ENCODE peak calls at places on chromosome 9, in eight cellular contexts. P, K, D, S, W, U, Z and C are unnamed samples.
A peak's percentile ranks its signal among the peaks of the same experiment; 100 is the strongest.

GRCh38 chr9:69158471-69158870 is 15.6 kb upstream of the TJP2 start:
- DNase-seq in U (no peak), P (no peak), Z (no peak), K (no peak), D (no peak), W (no peak), S (no peak), C (no peak)

GRCh38 chr9:6195714-6196360 is 19.8 kb upstream of the IL33 start:
- DNase-seq in D (no peak), S (no peak), U (no peak), K (no peak), P (no peak), W (no peak), Z (no peak), C (no peak)

GRCh38 chr9:79600466-79600865 is 28.7 kb downstream of the TLE4 start:
- DNase-seq in U (no peak), K (no peak), P (no peak), D (no peak), S (no peak), Z (no peak), W (no peak), C (no peak)

GRCh38 chr9:28363180-28363579 is 789.9 kb upstream of the C9orf72 start:
- DNase-seq in U (no peak), D (no peak), W (no peak), Z (no peak), S (no peak), K (no peak), P (no peak), C (no peak)

GRCh38 chr9:1094749-1095148 is 44.6 kb downstream of the DMRT2 start:
- DNase-seq in W (no peak), Z (no peak), K (no peak), P (no peak), U (no peak), D (no peak), S (no peak), C (no peak)

GRCh38 chr9:69549310-69550202 is 122.6 kb downstream of the APBA1 start:
- DNase-seq in P (peak; percentile 42), D (peak; percentile 63), Z (no peak), W (peak; percentile 69), S (no peak), U (no peak), K (peak; percentile 58), C (peak; percentile 37)

GRCh38 chr9:1954238-1954637 is 60.9 kb upstream of the SMARCA2 start:
- DNase-seq in D (no peak), K (no peak), W (no peak), U (no peak), P (no peak), S (no peak), Z (no peak), C (no peak)

GRCh38 chr9:94985649-94986048 is 259.1 kb downstream of the AOPEP start:
- DNase-seq in U (no peak), Z (no peak), D (no peak), P (no peak), S (no peak), K (no peak), W (no peak), C (no peak)

GRCh38 chr9:37421914-37422288 is 595 bp upstream of the GRHPR start:
- DNase-seq in Z (no peak), K (no peak), S (no peak), P (peak; percentile 83), D (no peak), U (no peak), W (no peak), C (no peak)

GRCh38 chr9:20356392-20357206 is 265.7 kb downstream of the MLLT3 start:
- DNase-seq in U (no peak), K (peak; percentile 84), Z (no peak), P (peak; percentile 49), S (peak; percentile 14), W (peak; percentile 92), D (peak; percentile 89), C (peak; percentile 32)

GRCh38 chr9:71544464-71544863 is 223.8 kb downstream of the CEMIP2 start:
- DNase-seq in W (no peak), K (no peak), U (no peak), D (no peak), Z (no peak), S (no peak), P (no peak), C (no peak)

GRCh38 chr9:97747201-97747965 is 50.2 kb upstream of the XPA start:
- DNase-seq in W (no peak), K (no peak), P (no peak), U (no peak), D (peak; percentile 88), Z (no peak), S (no peak), C (no peak)

GRCh38 chr9:36729902-36730301 is 157.2 kb downstream of the MELK start:
- DNase-seq in S (no peak), U (no peak), Z (no peak), D (no peak), P (no peak), K (no peak), W (peak; percentile 31), C (no peak)

GRCh38 chr9:133536536-133536935 is 2.0 kb downstream of the ADAMTSL2 start:
- DNase-seq in D (no peak), P (no peak), S (no peak), W (no peak), K (no peak), U (no peak), Z (no peak), C (no peak)

GRCh38 chr9:112743216-112743835 is 7.2 kb upstream of the SNX30 start:
- DNase-seq in Z (no peak), K (no peak), W (no peak), D (no peak), U (no peak), S (no peak), P (no peak), C (no peak)

GRCh38 chr9:135300346-135301141 is 179.0 kb upstream of the PPP1R26 start:
- DNase-seq in W (no peak), K (no peak), U (no peak), P (no peak), Z (no peak), D (no peak), S (no peak), C (no peak)

GRCh38 chr9:1869843-1870242 is 145.3 kb upstream of the SMARCA2 start:
- DNase-seq in S (no peak), P (peak; percentile 11), U (no peak), Z (no peak), D (peak; percentile 64), K (peak; percentile 67), W (peak; percentile 14), C (no peak)

GRCh38 chr9:77667151-77667550 is 19.0 kb upstream of the GNA14 start:
- DNase-seq in K (no peak), P (no peak), W (no peak), Z (no peak), D (no peak), S (no peak), U (no peak), C (no peak)

GRCh38 chr9:5801739-5802113 is 31.2 kb downstream of the ERMP1 start:
- DNase-seq in P (no peak), D (no peak), U (no peak), W (no peak), S (no peak), K (no peak), Z (no peak), C (no peak)

GRCh38 chr9:4206718-4207117 is 93.2 kb downstream of the GLIS3 start:
- DNase-seq in Z (no peak), S (no peak), D (no peak), K (no peak), W (peak; percentile 53), U (no peak), P (no peak), C (no peak)

GRCh38 chr9:3893519-3893918 is 367.7 kb upstream of the RFX3 start:
- DNase-seq in U (no peak), P (no peak), D (no peak), Z (no peak), S (no peak), W (no peak), K (no peak), C (no peak)

GRCh38 chr9:110207071-110207923 is 662 bp downstream of the C9orf152 start:
- DNase-seq in W (no peak), U (no peak), P (no peak), D (no peak), K (no peak), Z (no peak), S (no peak), C (no peak)

GRCh38 chr9:94672811-94673487 is 33.6 kb upstream of the FBP1 start:
- DNase-seq in K (no peak), U (no peak), D (no peak), S (no peak), W (peak; percentile 76), Z (no peak), P (no peak), C (no peak)

GRCh38 chr9:125203259-125203658 is 2.9 kb downstream of the RABEPK start:
- DNase-seq in S (no peak), U (no peak), W (no peak), K (peak; percentile 26), P (no peak), D (no peak), Z (no peak), C (no peak)

GRCh38 chr9:132712753-132713152 is 42.5 kb downstream of the GTF3C4 start:
- DNase-seq in P (no peak), U (no peak), W (no peak), Z (no peak), S (no peak), D (no peak), K (no peak), C (no peak)

GRCh38 chr9:84871983-84872382 is 202.5 kb downstream of the NTRK2 start:
- DNase-seq in Z (no peak), S (no peak), P (no peak), K (no peak), W (no peak), U (no peak), D (no peak), C (no peak)

GRCh38 chr9:72983512-72984021 is 30.7 kb upstream of the ALDH1A1 start:
- DNase-seq in D (no peak), U (no peak), K (no peak), S (no peak), P (peak; percentile 27), Z (no peak), W (no peak), C (no peak)